ENCODE peak calls at places on chromosomes 6 and 20, in six cellular contexts. C is OCI-LY7; Z is stimulated activated CD8-positive, alpha-beta memory T cell treated with anti-CD3 and anti-CD28 coated beads, Interleukin-4, amount 100 ng/mL, for 48 hours; M is iPS-NIHi11; E is stimulated activated CD4-positive, alpha-beta T cell treated with anti-CD3 and anti-CD28 coated beads, Interleukin-15, amount 100 ng/mL, for 1 hour; X is suprapubic skin. R is an unnamed sample.
A peak's percentile ranks its signal among the peaks of the same experiment; 100 is the strongest.

GRCh38 chr6:49551126-49551865 is 828 bp downstream of the C6orf141 start:
- DNase-seq in C (no peak), Z (no peak), M (peak; percentile 26), E (no peak), X (no peak), R (no peak)

GRCh38 chr6:34063641-34064040 is 82.2 kb downstream of the GRM4 start:
- DNase-seq in C (no peak), Z (no peak), M (no peak), E (no peak), X (no peak), R (no peak)

GRCh38 chr6:107956586-107957164 is 1.3 kb downstream of the SEC63 start:
- DNase-seq in C (peak; percentile 44), Z (no peak), M (no peak), E (no peak), X (no peak), R (no peak)

GRCh38 chr20:50724851-50725721 is 6.3 kb upstream of the PARD6B start:
- DNase-seq in C (no peak), Z (peak; percentile 84), M (no peak), E (peak; percentile 73), X (peak; percentile 85), R (no peak)

GRCh38 chr6:20192625-20193024 is 19.6 kb downstream of the MBOAT1 start:
- DNase-seq in C (no peak), Z (no peak), M (no peak), E (no peak), X (no peak), R (no peak)

GRCh38 chr6:21278078-21278790 is 315.3 kb upstream of the SOX4 start:
- DNase-seq in C (no peak), Z (no peak), M (no peak), E (no peak), X (no peak), R (no peak)

GRCh38 chr20:44683263-44684046 is 31.7 kb upstream of the CCN5 start:
- DNase-seq in C (peak; percentile 91), Z (peak; percentile 70), M (peak; percentile 83), E (peak; percentile 34), X (no peak), R (peak; percentile 45)

GRCh38 chr6:110768057-110768456 is 47.2 kb downstream of the CDK19 start:
- DNase-seq in C (no peak), Z (no peak), M (no peak), E (no peak), X (no peak), R (no peak)

GRCh38 chr6:156068870-156069269 is 613.2 kb upstream of the NOX3 start:
- DNase-seq in C (peak; percentile 20), Z (no peak), M (no peak), E (no peak), X (no peak), R (no peak)

GRCh38 chr20:52859156-52859887 is 112.8 kb upstream of the TSHZ2 start:
- DNase-seq in C (no peak), Z (no peak), M (peak; percentile 19), E (no peak), X (no peak), R (no peak)

GRCh38 chr6:19554356-19555225 is 282.6 kb upstream of the ID4 start:
- DNase-seq in C (no peak), Z (no peak), M (no peak), E (no peak), X (no peak), R (no peak)

GRCh38 chr6:163324928-163325784 is 89.4 kb upstream of the QKI start:
- DNase-seq in C (no peak), Z (no peak), M (no peak), E (no peak), X (no peak), R (no peak)

GRCh38 chr6:139732451-139732850 is 358.0 kb upstream of the CITED2 start:
- DNase-seq in C (no peak), Z (no peak), M (no peak), E (no peak), X (no peak), R (no peak)

GRCh38 chr6:165042912-165043311 is 266.5 kb downstream of the C6orf118 start:
- DNase-seq in C (no peak), Z (no peak), M (peak; percentile 37), E (no peak), X (no peak), R (no peak)

GRCh38 chr6:34672657-34673043 is 23.9 kb downstream of the ILRUN start:
- DNase-seq in C (no peak), Z (no peak), M (no peak), E (no peak), X (no peak), R (no peak)

GRCh38 chr6:45574885-45575284 is 197.2 kb upstream of the SUPT3H start:
- DNase-seq in C (no peak), Z (no peak), M (no peak), E (no peak), X (no peak), R (no peak)

GRCh38 chr6:30981942-30982772 is 1.4 kb upstream of the MUC21 start:
- DNase-seq in C (no peak), Z (no peak), M (peak; percentile 78), E (no peak), X (no peak), R (no peak)

GRCh38 chr6:161031721-161032495 is 40.3 kb downstream of the MAP3K4 start:
- DNase-seq in C (no peak), Z (no peak), M (no peak), E (no peak), X (no peak), R (no peak)

GRCh38 chr6:141265748-141266647 is 866.7 kb upstream of the GJE1 start:
- DNase-seq in C (no peak), Z (no peak), M (no peak), E (no peak), X (no peak), R (no peak)

GRCh38 chr6:31495580-31495979 is 2.4 kb upstream of the MICB start:
- DNase-seq in C (peak; percentile 28), Z (no peak), M (no peak), E (no peak), X (no peak), R (no peak)

GRCh38 chr6:28212510-28213212 is 12.4 kb upstream of the ZSCAN9 start:
- DNase-seq in C (peak; percentile 2), Z (peak; percentile 89), M (peak; percentile 72), E (peak; percentile 32), X (no peak), R (no peak)

GRCh38 chr6:54801669-54802068 is 44.9 kb upstream of the FAM83B start:
- DNase-seq in C (no peak), Z (no peak), M (no peak), E (no peak), X (no peak), R (no peak)

GRCh38 chr6:63272397-63272796 is 47.4 kb downstream of the LGSN start:
- DNase-seq in C (peak; percentile 33), Z (no peak), M (peak; percentile 18), E (no peak), X (no peak), R (no peak)

GRCh38 chr6:63790334-63790733 is 154.7 kb downstream of the PHF3 start:
- DNase-seq in C (peak; percentile 14), Z (no peak), M (no peak), E (no peak), X (no peak), R (no peak)

R was measured in CD4-positive, alpha-beta memory T cell.